ENCODE peak calls at places on chromosomes 12 and 14, in eight cellular contexts. G is lower leg skin; P is mucosa of descending colon; Z is heart left ventricle; C is stimulated activated CD4-positive, alpha-beta T cell treated with anti-CD3 and anti-CD28 coated beads, Interleukin-2, amount 100 ng/mL, for 24 hours; M is IMR-90; X is substantia nigra; F is NCI-H69. K is an unnamed sample.

GRCh38 chr12:5094550-5094949 is 50.9 kb downstream of the KCNA5 start:
- DNase-seq in X (no peak), C (no peak), Z (no peak), F (no peak), G (no peak), M (peak; percentile 29), P (no peak), K (no peak)

GRCh38 chr14:61462566-61463195 is 141.3 kb downstream of the PRKCH start:
- DNase-seq in G (no peak), F (peak; percentile 93), M (peak; percentile 83), X (no peak), C (no peak), P (no peak), Z (no peak), K (peak; percentile 99)

GRCh38 chr12:13472690-13473089 is 276.2 kb downstream of the EMP1 start:
- DNase-seq in Z (no peak), F (no peak), C (no peak), G (no peak), M (peak; percentile 3), P (no peak), X (no peak), K (no peak)

GRCh38 chr12:7859552-7859951 is 13.2 kb downstream of the SLC2A14 start:
- DNase-seq in M (peak; percentile 81), P (no peak), C (no peak), F (no peak), Z (no peak), X (no peak), G (no peak), K (no peak)

GRCh38 chr12:113241191-113242017 is 20.1 kb downstream of the TPCN1 start:
- DNase-seq in F (peak; percentile 97), P (peak; percentile 85), G (peak; percentile 84), Z (peak; percentile 51), C (no peak), M (peak; percentile 96), X (no peak), K (peak; percentile 97)

GRCh38 chr12:42648061-42648460 is 58.5 kb upstream of the PRICKLE1 start:
- DNase-seq in G (no peak), M (no peak), P (no peak), F (no peak), C (no peak), X (no peak), Z (no peak), K (no peak)

GRCh38 chr14:68644101-68644500 is 148.8 kb downstream of the ZFP36L1 start:
- DNase-seq in X (no peak), Z (no peak), F (no peak), C (no peak), P (no peak), M (no peak), G (peak; percentile 57), K (no peak)

GRCh38 chr12:95653761-95654546 is 102.7 kb upstream of the USP44 start:
- DNase-seq in F (no peak), G (no peak), Z (no peak), P (no peak), M (peak; percentile 96), X (no peak), C (no peak), K (no peak)

GRCh38 chr14:27387458-27387857 is 789.6 kb upstream of the NOVA1 start:
- DNase-seq in C (no peak), F (no peak), P (no peak), M (no peak), Z (no peak), X (no peak), G (no peak), K (no peak)

GRCh38 chr12:27304856-27305255 is 27.8 kb upstream of the BMAL2 start:
- DNase-seq in P (no peak), Z (no peak), X (no peak), C (no peak), M (no peak), F (no peak), G (no peak), K (no peak)

GRCh38 chr12:101599311-101599710 is 4.5 kb downstream of the MYBPC1 start:
- DNase-seq in Z (no peak), P (no peak), C (no peak), G (no peak), X (no peak), M (no peak), F (no peak), K (no peak)

GRCh38 chr12:130761537-130762318 is 45.6 kb upstream of the RIMBP2 start:
- DNase-seq in Z (no peak), F (peak; percentile 66), G (no peak), C (peak; percentile 70), P (no peak), X (peak; percentile 6), M (peak; percentile 41), K (peak; percentile 64)

GRCh38 chr14:51654549-51654879 is 2.8 kb downstream of the FRMD6 start:
- DNase-seq in G (no peak), C (no peak), M (no peak), P (no peak), X (no peak), F (no peak), Z (no peak), K (no peak)

GRCh38 chr14:103121846-103122577 is 1.2 kb upstream of the TNFAIP2 start:
- DNase-seq in X (no peak), F (peak; percentile 97), Z (peak; percentile 91), M (peak; percentile 53), P (peak; percentile 91), G (peak; percentile 97), C (no peak), K (peak; percentile 99)

GRCh38 chr12:68796399-68796798 is 11.6 kb upstream of the MDM2 start:
- DNase-seq in F (no peak), P (no peak), Z (no peak), X (no peak), M (no peak), C (no peak), G (peak; percentile 3), K (no peak)

GRCh38 chr12:111121840-111122239 is 201.5 kb upstream of the MYL2 start:
- DNase-seq in X (no peak), G (no peak), P (no peak), F (peak; percentile 73), C (no peak), M (no peak), Z (no peak), K (no peak)

GRCh38 chr12:19025582-19025981 is 104.0 kb upstream of the PLEKHA5 start:
- DNase-seq in M (no peak), F (peak; percentile 6), C (no peak), G (no peak), Z (no peak), P (no peak), X (no peak), K (no peak)

GRCh38 chr12:5581616-5582367 is 149.9 kb downstream of the NTF3 start:
- DNase-seq in F (no peak), C (no peak), G (no peak), M (no peak), Z (no peak), X (no peak), P (no peak), K (no peak)

GRCh38 chr12:43930032-43930431 is 94.2 kb downstream of the TMEM117 start:
- DNase-seq in Z (no peak), F (no peak), C (no peak), P (no peak), G (no peak), X (no peak), M (no peak), K (no peak)

GRCh38 chr14:80522936-80523335 is 311.6 kb upstream of the DIO2 start:
- DNase-seq in Z (no peak), M (peak; percentile 33), X (no peak), G (no peak), F (peak; percentile 43), P (no peak), C (no peak), K (no peak)

GRCh38 chr12:117484901-117485300 is 123.5 kb upstream of the NOS1 start:
- DNase-seq in M (no peak), C (no peak), P (no peak), X (no peak), F (peak; percentile 39), Z (no peak), G (no peak), K (no peak)

GRCh38 chr14:47539065-47539464 is 136.3 kb downstream of the MDGA2 start:
- DNase-seq in M (no peak), P (no peak), C (no peak), G (no peak), Z (peak; percentile 25), X (peak; percentile 7), F (peak; percentile 85), K (no peak)

K was measured in NCI-H2171 treated with DMSO at 0.1 percent for 48 hours.